ENCODE peak calls at places on chromosomes 1 and 21, in ten cellular contexts. I is HuH-7; H is AG08395; P is cerebellar cortex; B is T-helper 2 cell treated with Interferon-gamma antibody and Interleukin-4, amounts not matched to agents 5 μg/mL and 100 μg/mL, for 36 hours; O is HT-29; E is endothelial cell of umbilical vein; Q is WTC11; C is ureter; N is substantia nigra. A is an unnamed sample.

GRCh38 chr21:41207401-41208388 is 39.7 kb downstream of the BACE2 start:
- DNase-seq in N (peak; percentile 47), H (peak; percentile 83), O (peak; percentile 8), E (peak; percentile 80), C (peak; percentile 71), I (no peak), P (no peak), Q (no peak), B (no peak), A (no peak)

GRCh38 chr1:61081637-61082335 is 575 bp upstream of the NFIA start:
- DNase-seq in I (peak; percentile 69), N (peak; percentile 76), Q (peak; percentile 50), P (peak; percentile 58), C (peak; percentile 53), E (peak; percentile 69), H (no peak), O (peak; percentile 56), B (peak; percentile 32), A (peak; percentile 12)

GRCh38 chr21:41641821-41642368 is 125.0 kb downstream of the RIPK4 start:
- DNase-seq in O (no peak), N (no peak), C (peak; percentile 55), E (peak; percentile 71), H (peak; percentile 91), P (no peak), I (peak; percentile 28), B (no peak), Q (no peak), A (no peak)

GRCh38 chr21:38277501-38278111 is 20.8 kb downstream of the KCNJ15 start:
- DNase-seq in H (peak; percentile 87), P (no peak), I (no peak), B (peak; percentile 37), N (no peak), Q (no peak), O (no peak), C (no peak), E (peak; percentile 62), A (no peak)

GRCh38 chr1:53125623-53126360 is 16.6 kb downstream of the SLC1A7 start:
- DNase-seq in Q (no peak), E (no peak), I (no peak), H (no peak), P (no peak), O (no peak), B (no peak), N (no peak), C (no peak), A (no peak)

GRCh38 chr1:2429780-2430591 is 17.6 kb upstream of the PEX10 start:
- DNase-seq in P (no peak), I (no peak), B (no peak), H (no peak), O (peak; percentile 42), E (no peak), C (no peak), Q (peak; percentile 58), N (no peak), A (no peak)

GRCh38 chr1:150392627-150393026 is 28.7 kb downstream of the RPRD2 start:
- DNase-seq in P (no peak), O (no peak), B (no peak), H (no peak), Q (no peak), N (no peak), E (no peak), C (no peak), I (no peak), A (no peak)

GRCh38 chr1:159663547-159663946 is 50.8 kb downstream of the CRP start:
- DNase-seq in Q (no peak), C (no peak), N (no peak), O (no peak), E (no peak), B (no peak), P (no peak), H (no peak), I (no peak), A (no peak)

GRCh38 chr1:190172636-190173410 is 304.8 kb downstream of the BRINP3 start:
- DNase-seq in H (no peak), P (peak; percentile 24), I (no peak), N (no peak), C (no peak), E (no peak), B (no peak), O (no peak), Q (no peak), A (no peak)

GRCh38 chr1:152623203-152623844 is 421 bp upstream of the LCE3A start:
- DNase-seq in E (no peak), N (no peak), P (peak; percentile 1), I (peak; percentile 28), O (no peak), Q (no peak), H (no peak), C (no peak), B (no peak), A (no peak)

GRCh38 chr1:42933610-42934009 is 25.1 kb downstream of the SLC2A1 start:
- DNase-seq in H (no peak), Q (no peak), N (no peak), I (no peak), B (no peak), C (no peak), P (no peak), O (peak; percentile 5), E (no peak), A (no peak)

GRCh38 chr1:218986816-218987215 is 186.9 kb upstream of the LYPLAL1 start:
- DNase-seq in P (no peak), Q (no peak), E (no peak), I (no peak), C (no peak), B (no peak), H (no peak), N (no peak), O (no peak), A (no peak)

GRCh38 chr1:228794173-228794572 is 58.9 kb downstream of the RHOU start:
- DNase-seq in P (no peak), B (peak; percentile 57), O (no peak), I (no peak), H (no peak), E (no peak), Q (no peak), N (no peak), C (no peak), A (no peak)